ENCODE peak calls at places on chromosomes 13 and 19, in six cellular contexts. P is left ventricle myocardium inferior, L is astrocyte of the spinal cord, N is transverse colon, F is GM12865, I is fibroblast of pulmonary artery. S is an unnamed sample.

GRCh38 chr13:107799001-107799400 is 416.3 kb downstream of the LIG4 start:
- DNase-seq in P (no peak), N (no peak), I (peak; percentile 11), F (no peak), L (no peak), S (no peak)

GRCh38 chr13:91398413-91399188 is at the start of gene GPC5:
- DNase-seq in P (peak; percentile 75), N (peak; percentile 85), I (peak; percentile 58), L (peak; percentile 45), F (peak; percentile 82), S (peak; percentile 34)

GRCh38 chr19:53903055-53903680 is 5.9 kb upstream of the CACNG7 start:
- DNase-seq in I (peak; percentile 64), P (no peak), F (no peak), N (no peak), L (peak; percentile 37), S (no peak)

GRCh38 chr19:58279042-58279924 is 528 bp downstream of the ZNF8 start:
- DNase-seq in I (peak; percentile 72), L (peak; percentile 48), N (peak; percentile 63), F (peak; percentile 58), P (peak; percentile 84), S (peak; percentile 59)

GRCh38 chr13:30872685-30873443 is 33.2 kb upstream of the MEDAG start:
- DNase-seq in I (peak; percentile 91), N (no peak), P (no peak), L (peak; percentile 92), F (no peak), S (peak; percentile 68)

GRCh38 chr19:11096210-11096841 is 7.1 kb downstream of the LDLR start:
- DNase-seq in N (peak; percentile 33), L (peak; percentile 92), F (peak; percentile 89), I (peak; percentile 77), P (peak; percentile 68), S (no peak)

GRCh38 chr19:29622191-29623070 is 16.3 kb downstream of the POP4 start:
- DNase-seq in L (peak; percentile 10), N (peak; percentile 11), I (peak; percentile 54), P (no peak), F (peak; percentile 55), S (peak; percentile 36)

GRCh38 chr19:32037998-32038732 is 307.2 kb upstream of the ZNF507 start:
- DNase-seq in L (no peak), I (no peak), P (no peak), N (no peak), F (no peak), S (no peak)

GRCh38 chr13:110616103-110617101 is 1.1 kb downstream of the NAXD start:
- DNase-seq in I (peak; percentile 38), P (no peak), L (peak; percentile 34), F (peak; percentile 74), N (peak; percentile 52), S (peak; percentile 71)

GRCh38 chr13:41054212-41054877 is 7.0 kb upstream of the WBP4 start:
- DNase-seq in N (peak; percentile 42), I (peak; percentile 64), F (peak; percentile 82), P (no peak), L (peak; percentile 61), S (peak; percentile 73)

GRCh38 chr13:93248627-93249047 is 22.0 kb downstream of the GPC6 start:
- DNase-seq in N (no peak), P (no peak), F (no peak), I (peak; percentile 56), L (peak; percentile 88), S (no peak)

GRCh38 chr19:38266981-38267597 is 2.7 kb downstream of the SPINT2 start:
- DNase-seq in N (peak; percentile 61), P (no peak), L (peak; percentile 53), I (peak; percentile 58), F (no peak), S (no peak)

GRCh38 chr19:588093-588742 is 1.5 kb upstream of the HCN2 start:
- DNase-seq in I (peak; percentile 74), F (peak; percentile 75), N (peak; percentile 76), L (peak; percentile 83), P (peak; percentile 79), S (peak; percentile 82)

GRCh38 chr13:48902421-48902820 is 73.3 kb upstream of the FNDC3A start:
- DNase-seq in F (no peak), N (no peak), P (no peak), L (no peak), I (peak; percentile 50), S (peak; percentile 79)

GRCh38 chr13:94323746-94324408 is 155.6 kb downstream of the DCT start:
- DNase-seq in L (no peak), I (no peak), P (no peak), N (no peak), F (peak; percentile 62), S (no peak)

GRCh38 chr13:94658926-94659649 is 53.3 kb downstream of the SOX21 start:
- DNase-seq in F (no peak), N (no peak), I (no peak), P (no peak), L (no peak), S (no peak)

GRCh38 chr19:16978156-16978555 is 48.5 kb downstream of the CPAMD8 start:
- DNase-seq in L (no peak), P (no peak), I (no peak), N (no peak), F (no peak), S (no peak)

GRCh38 chr13:113903912-113904311 is 40.0 kb upstream of the GAS6 start:
- DNase-seq in I (no peak), F (no peak), L (no peak), P (no peak), N (no peak), S (no peak)

GRCh38 chr13:113905018-113905417 is 41.1 kb upstream of the GAS6 start:
- DNase-seq in I (no peak), L (no peak), F (no peak), N (no peak), P (no peak), S (no peak)

GRCh38 chr13:113902956-113903355 is 39.1 kb upstream of the GAS6 start:
- DNase-seq in P (no peak), L (no peak), F (no peak), I (no peak), N (no peak), S (no peak)

GRCh38 chr13:113903361-113903760 is 39.5 kb upstream of the GAS6 start:
- DNase-seq in F (no peak), P (no peak), I (no peak), N (no peak), L (peak; percentile 54), S (peak; percentile 60)

DNA sequence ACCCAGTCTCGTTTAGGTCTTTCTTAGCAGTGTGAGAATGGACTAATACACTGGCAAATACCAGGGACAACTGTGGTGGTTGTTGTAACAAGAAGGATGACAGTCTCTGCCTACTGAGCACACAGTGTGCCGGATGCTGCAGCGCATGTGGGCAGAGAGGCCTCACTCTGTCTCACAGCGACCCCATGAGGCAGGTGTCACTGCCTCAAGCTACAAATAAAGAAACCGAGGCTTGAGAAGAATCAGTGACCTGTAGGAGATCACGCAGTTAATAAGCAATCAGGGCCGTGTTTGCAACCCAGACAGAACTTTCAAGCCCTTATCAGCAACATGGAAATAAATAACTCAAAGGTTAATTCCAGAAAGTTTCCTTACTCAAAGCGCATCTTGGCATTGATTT is 40.5 kb upstream of the GAS6 start:
- DNase-seq in N (peak; percentile 42), L (no peak), I (peak; percentile 49), F (peak; percentile 64), P (peak; percentile 64), S (peak; percentile 41)
- TF ChIP-seq CTCF in N (peak; percentile 54), L (peak; percentile 52), I (peak; percentile 56), F (peak; percentile 60), P (peak; percentile 84), S (peak; percentile 32)

GRCh38 chr19:55909801-55910200 is 22.3 kb downstream of the NLRP13 start:
- DNase-seq in I (no peak), P (no peak), N (no peak), F (no peak), L (no peak), S (no peak)

GRCh38 chr19:55912916-55913315 is 19.2 kb downstream of the NLRP13 start:
- DNase-seq in I (no peak), L (no peak), N (no peak), F (no peak), P (no peak), S (no peak)

GRCh38 chr19:55907286-55907685 is 24.9 kb downstream of the NLRP13 start:
- DNase-seq in L (no peak), I (no peak), P (no peak), N (no peak), F (no peak), S (no peak)

GRCh38 chr19:55902080-55902751 is 29.9 kb downstream of the NLRP13 start:
- DNase-seq in L (no peak), N (no peak), P (no peak), I (no peak), F (no peak), S (no peak)

GRCh38 chr19:55907746-55908145 is 24.4 kb downstream of the NLRP13 start:
- DNase-seq in I (no peak), F (no peak), L (no peak), N (no peak), P (no peak), S (no peak)
- H3K4me3 ChIP-seq in I (no peak overlapping the region), F (no peak overlapping the region), L (no peak overlapping the region), N (no peak overlapping the region), P (no peak overlapping the region), S (no peak overlapping the region)

GRCh38 chr19:28313633-28314032 is 899.3 kb downstream of the UQCRFS1 start:
- DNase-seq in P (peak; percentile 20), F (no peak), I (peak; percentile 80), N (no peak), L (peak; percentile 73), S (peak; percentile 95)
- TF ChIP-seq CTCF in P (no peak), F (no peak), I (no peak), N (no peak), L (no peak), S (no peak)

GRCh38 chr19:46492841-46493235 is 2.8 kb downstream of the PNMA8B start:
- DNase-seq in I (no peak), L (no peak), P (no peak), F (no peak), N (no peak), S (no peak)

GRCh38 chr19:46494936-46495788 is 505 bp downstream of the PNMA8B start:
- DNase-seq in P (no peak), N (no peak), L (no peak), F (no peak), I (no peak), S (no peak)

GRCh38 chr19:46495789-46496099 is at the start of gene PNMA8B:
- DNase-seq in F (peak; percentile 48), L (peak; percentile 14), P (peak; percentile 63), N (no peak), I (peak; percentile 52), S (peak; percentile 73)

GRCh38 chr19:46493236-46494114 is 2.2 kb downstream of the PNMA8B start:
- DNase-seq in P (peak; percentile 54), N (peak; percentile 21), F (no peak), L (no peak), I (no peak), S (no peak)

DNA sequence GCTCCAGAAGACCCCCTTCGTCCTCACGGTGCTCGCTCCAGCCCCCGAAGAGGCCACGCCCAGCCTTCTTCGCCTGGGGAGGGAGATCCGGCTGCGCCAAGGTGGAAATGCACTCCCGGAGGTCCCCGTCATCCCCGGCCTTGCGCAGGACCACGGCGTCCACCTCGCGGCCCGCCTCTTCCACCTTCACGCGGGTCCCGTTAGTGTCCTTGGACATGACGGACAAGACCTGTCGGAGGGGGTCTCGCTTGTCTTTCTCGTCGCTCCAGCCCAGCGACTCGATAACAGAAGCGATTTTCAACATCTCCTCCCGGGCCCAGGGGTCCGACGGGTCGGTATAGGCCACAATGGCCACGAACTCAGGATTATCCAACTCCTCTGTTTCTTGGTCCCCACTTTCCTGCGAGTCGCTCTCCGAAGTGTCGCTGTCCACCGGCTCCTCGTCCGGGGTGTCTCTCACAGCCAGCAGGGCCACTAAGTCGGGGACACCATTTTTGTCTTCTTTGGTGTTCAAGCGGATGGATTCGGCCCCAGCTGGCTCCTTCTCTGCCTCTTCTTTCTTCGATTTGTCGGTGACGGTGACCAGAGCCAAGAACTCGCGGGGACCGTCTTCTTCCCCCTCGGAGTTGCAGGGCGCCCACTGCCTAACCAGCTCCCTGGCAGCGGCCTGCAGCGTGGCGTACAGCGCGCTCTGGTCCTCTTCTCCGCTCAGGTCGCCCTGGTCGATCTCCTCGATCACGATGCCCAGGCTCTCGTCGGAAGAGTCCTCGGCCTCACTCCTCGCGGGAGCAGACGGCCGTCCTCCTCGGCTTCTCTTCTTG is 1.3 kb downstream of the PNMA8B start:
- DNase-seq in P (no peak), F (no peak), N (no peak), I (no peak), L (no peak), S (no peak)
- H3K4me3 ChIP-seq in P (peak overlapping the region; percentile 69), F (no peak overlapping the region), N (no peak overlapping the region), I (no peak overlapping the region), L (no peak overlapping the region), S (no peak overlapping the region)

S was measured in foreskin fibroblast.